ENCODE peak calls at places on chromosomes 16 and 17, in five cellular contexts. Y is PC-9, C is GM23338, R is SK-N-SH, U is PC-3. Z is an unnamed sample. For H3K9me2, the result is how much of the 10 kb centered on the place peaks cover.

GRCh38 chr17:9684955-9685621 is 39.8 kb downstream of the USP43 start:
- DNase-seq in Y (no peak), C (no peak), R (no peak), U (peak), Z (no peak)

GRCh38 chr17:2695961-2696760 is 15.4 kb downstream of the CLUH start:
- DNase-seq in Y (no peak), C (no peak), R (peak), U (no peak), Z (no peak)

GRCh38 chr17:59829217-59830006 is 63.3 kb downstream of the TUBD1 start:
- DNase-seq in Y (peak), C (no peak), R (peak), U (peak), Z (peak)

GRCh38 chr17:76918811-76919210 is 50.6 kb downstream of the MGAT5B start:
- DNase-seq in Y (no peak), C (no peak), R (no peak), U (no peak), Z (no peak)

GRCh38 chr17:5943991-5944390 is 126.2 kb upstream of the WSCD1 start:
- DNase-seq in Y (no peak), C (no peak), R (no peak), U (no peak), Z (peak)

GRCh38 chr17:15237106-15237425 is 28.1 kb downstream of the PMP22 start:
- DNase-seq in Y (no peak), C (no peak), R (no peak), U (no peak), Z (no peak)

GRCh38 chr16:47568355-47568754 is 107.2 kb downstream of the PHKB start:
- DNase-seq in Y (no peak), C (no peak), R (no peak), U (no peak), Z (no peak)

GRCh38 chr17:61574542-61575351 is 16.3 kb downstream of the NACA2 start:
- DNase-seq in Y (peak), C (peak), R (peak), U (peak), Z (peak)

GRCh38 chr16:22675745-22676540 is 138.0 kb upstream of the HS3ST2 start:
- DNase-seq in Y (no peak), C (no peak), R (no peak), U (no peak), Z (no peak)

GRCh38 chr16:3020604-3021448 is 658 bp downstream of the TNFRSF12A start:
- DNase-seq in Y (peak), C (peak), R (peak), U (peak), Z (peak)

GRCh38 chr17:49746791-49747490 is 17.0 kb downstream of the FAM117A start:
- DNase-seq in Y (no peak), C (peak), R (no peak), U (no peak), Z (peak)

GRCh38 chr17:57107498-57108101 is 22.6 kb downstream of the AKAP1 start:
- DNase-seq in Y (peak), C (no peak), R (no peak), U (peak), Z (no peak)

GRCh38 chr16:47045023-47045422 is 71.5 kb upstream of the DNAJA2 start:
- DNase-seq in Y (no peak), C (no peak), R (no peak), U (no peak), Z (no peak)

GRCh38 chr17:9044796-9045470 is 23.6 kb downstream of the NTN1 start:
- DNase-seq in Y (no peak), C (no peak), R (no peak), U (peak), Z (no peak)

GRCh38 chr17:31216053-31216751 is 80.8 kb downstream of the OMG start:
- DNase-seq in Y (peak), C (peak), R (peak), U (peak), Z (peak)

GRCh38 chr17:3594056-3594810 is 15.0 kb downstream of the TRPV1 start:
- DNase-seq in Y (no peak), C (no peak), R (peak), U (peak), Z (no peak)

GRCh38 chr16:63623551-63624039 is 1498.3 kb downstream of the CDH11 start:
- DNase-seq in Y (no peak), C (no peak), R (no peak), U (no peak), Z (no peak)

GRCh38 chr16:31869511-31870201 is 4.0 kb upstream of the ZNF267 start:
- DNase-seq in Y (peak), C (peak), R (no peak), U (peak), Z (peak)

GRCh38 chr17:7835818-7836595 is 2.0 kb downstream of the KDM6B start:
- DNase-seq in Y (no peak), C (peak), R (peak), U (peak), Z (no peak)

GRCh38 chr16:10039220-10040096 is 142.8 kb downstream of the GRIN2A start:
- DNase-seq in Y (no peak), C (peak), R (peak), U (no peak), Z (no peak)

GRCh38 chr16:2006317-2006716 is 3.3 kb downstream of the ZNF598 start:
- DNase-seq in Y (no peak), C (no peak), R (no peak), U (no peak), Z (no peak)

GRCh38 chr17:48100160-48100559 is 1.1 kb downstream of the CBX1 start:
- DNase-seq in Y (peak), C (no peak), R (no peak), U (no peak), Z (no peak)

GRCh38 chr17:70089513-70090148 is 14.6 kb downstream of the KCNJ16 start:
- DNase-seq in Y (peak), C (no peak), R (peak), U (peak), Z (no peak)

GRCh38 chr17:55458977-55459376 is 37.3 kb upstream of the MMD start:
- DNase-seq in Y (peak), C (no peak), R (no peak), U (peak), Z (no peak)

GRCh38 chr16:23015580-23015979 is 133.7 kb downstream of the USP31 start:
- DNase-seq in Y (no peak), C (no peak), R (no peak), U (no peak), Z (no peak)

GRCh38 chr16:24035127-24035842 is 199.5 kb downstream of the PRKCB start:
- DNase-seq in Y (no peak), C (no peak), R (no peak), U (no peak), Z (no peak)

GRCh38 chr16:26129997-26130396 is 438.2 kb downstream of the HS3ST4 start:
- DNase-seq in Y (no peak), C (no peak), R (no peak), U (no peak), Z (no peak)

GRCh38 chr17:72267601-72268000 is 146.8 kb downstream of the SOX9 start:
- DNase-seq in Y (no peak), C (no peak), R (no peak), U (no peak), Z (no peak)
- H2AFZ ChIP-seq in Y (no peak), C (no peak), R (no peak), U (no peak), Z (no peak)

GRCh38 chr16:27685802-27686201 is 135.9 kb downstream of the KATNIP start:
- DNase-seq in Y (no peak), C (no peak), R (no peak), U (no peak), Z (no peak)
- TF ChIP-seq CTCF in Y (no peak), C (no peak), R (no peak), U (no peak), Z (no peak)

GRCh38 chr17:78426293-78426879 is 47.9 kb downstream of the PGS1 start:
- DNase-seq in Y (no peak), C (no peak), R (no peak), U (no peak), Z (no peak)
- H3K9me2 ChIP-seq in Y (under half), C (under half), R (under half), U (under half), Z (under half)

GRCh38 chr16:56874800-56875199 is 9.8 kb downstream of the SLC12A3 start:
- DNase-seq in Y (no peak), C (peak), R (peak), U (no peak), Z (no peak)
- H2AFZ ChIP-seq in Y (no peak), C (no peak), R (peak), U (no peak), Z (no peak)

DNA sequence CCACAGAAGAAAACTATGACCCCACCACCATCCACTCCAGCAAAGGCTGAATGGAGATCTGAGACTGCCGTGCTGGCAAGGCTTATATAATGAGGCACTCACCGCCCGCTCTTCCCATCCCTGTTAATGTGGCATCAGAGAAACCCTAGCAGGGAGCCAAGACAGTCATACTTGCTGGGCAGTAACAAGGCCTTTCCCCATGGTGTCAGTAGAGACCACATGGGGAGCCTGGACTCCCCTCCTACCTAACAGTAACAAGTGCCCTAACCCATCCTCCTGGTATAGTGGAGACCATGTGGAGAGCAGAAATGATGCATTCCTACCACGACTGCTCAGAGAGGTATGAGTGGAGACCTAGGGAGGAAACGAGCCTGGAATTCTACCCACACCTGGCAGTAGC is 235.2 kb downstream of the C16orf78 start:
- DNase-seq in Y (no peak), C (peak), R (peak), U (no peak), Z (peak)
- TF ChIP-seq CTCF in Y (no peak), C (peak), R (peak), U (no peak), Z (peak)

GRCh38 chr17:82692268-82692667 is 6.2 kb downstream of the RAB40B start:
- DNase-seq in Y (no peak), C (no peak), R (no peak), U (no peak), Z (no peak)

GRCh38 chr17:82693168-82693867 is 5.2 kb downstream of the RAB40B start:
- DNase-seq in Y (no peak), C (no peak), R (no peak), U (no peak), Z (no peak)

GRCh38 chr17:82689077-82689476 is 9.4 kb downstream of the RAB40B start:
- DNase-seq in Y (no peak), C (no peak), R (no peak), U (no peak), Z (no peak)

GRCh38 chr17:82690786-82691489 is 7.6 kb downstream of the RAB40B start:
- DNase-seq in Y (no peak), C (no peak), R (no peak), U (no peak), Z (no peak)

GRCh38 chr17:82691714-82692113 is 6.8 kb downstream of the RAB40B start:
- DNase-seq in Y (no peak), C (no peak), R (no peak), U (no peak), Z (no peak)
- H3K9me2 ChIP-seq in Y (under half), C (under half), R (under half), U (under half), Z (under half)

DNA sequence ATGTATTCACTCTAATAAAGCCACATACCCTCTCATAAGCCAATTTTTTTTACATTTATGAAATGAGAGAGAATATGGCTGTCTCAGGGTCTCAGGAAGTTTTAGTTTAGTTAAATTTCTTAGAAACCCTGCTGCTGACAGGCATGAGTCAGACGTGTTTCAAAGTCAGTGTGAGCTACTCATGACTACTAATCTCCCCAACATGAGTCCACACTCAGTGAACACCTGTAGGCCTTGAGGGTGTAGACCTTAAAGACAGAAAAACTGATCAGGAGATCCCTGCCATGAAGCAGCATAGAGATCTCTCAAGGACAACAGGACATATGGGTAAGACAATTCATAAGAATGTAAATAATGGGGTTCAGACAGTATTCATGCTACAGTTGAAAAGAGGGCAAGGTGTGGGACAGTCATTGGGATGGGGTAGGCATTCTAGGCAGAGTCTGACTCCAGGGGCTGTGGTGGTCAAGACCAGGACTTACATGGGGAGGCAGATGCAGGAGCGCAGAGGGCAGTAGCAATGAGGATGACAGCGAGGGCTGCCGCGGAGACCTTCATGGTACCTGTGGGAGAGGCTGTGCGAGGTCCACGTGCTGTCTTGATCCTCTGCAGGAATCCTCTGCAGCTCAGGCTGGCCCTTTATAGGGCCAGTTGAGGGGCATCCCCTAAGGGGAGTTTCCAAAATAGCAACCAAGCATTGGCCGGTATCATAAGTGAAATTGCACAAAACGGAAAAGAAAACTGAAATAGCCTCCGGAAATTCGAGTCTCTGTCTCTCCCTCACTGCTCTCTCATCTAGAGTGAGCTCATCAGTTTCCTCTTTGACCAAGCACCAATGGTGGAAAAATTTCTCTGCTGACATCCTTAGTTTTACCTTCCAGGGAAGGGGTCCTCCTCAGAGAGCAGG is at the start of gene CCL5:
- DNase-seq in Y (no peak), C (no peak), R (no peak), U (peak), Z (peak)
- H2AFZ ChIP-seq in Y (no peak), C (no peak), R (peak), U (no peak), Z (peak)

DNA sequence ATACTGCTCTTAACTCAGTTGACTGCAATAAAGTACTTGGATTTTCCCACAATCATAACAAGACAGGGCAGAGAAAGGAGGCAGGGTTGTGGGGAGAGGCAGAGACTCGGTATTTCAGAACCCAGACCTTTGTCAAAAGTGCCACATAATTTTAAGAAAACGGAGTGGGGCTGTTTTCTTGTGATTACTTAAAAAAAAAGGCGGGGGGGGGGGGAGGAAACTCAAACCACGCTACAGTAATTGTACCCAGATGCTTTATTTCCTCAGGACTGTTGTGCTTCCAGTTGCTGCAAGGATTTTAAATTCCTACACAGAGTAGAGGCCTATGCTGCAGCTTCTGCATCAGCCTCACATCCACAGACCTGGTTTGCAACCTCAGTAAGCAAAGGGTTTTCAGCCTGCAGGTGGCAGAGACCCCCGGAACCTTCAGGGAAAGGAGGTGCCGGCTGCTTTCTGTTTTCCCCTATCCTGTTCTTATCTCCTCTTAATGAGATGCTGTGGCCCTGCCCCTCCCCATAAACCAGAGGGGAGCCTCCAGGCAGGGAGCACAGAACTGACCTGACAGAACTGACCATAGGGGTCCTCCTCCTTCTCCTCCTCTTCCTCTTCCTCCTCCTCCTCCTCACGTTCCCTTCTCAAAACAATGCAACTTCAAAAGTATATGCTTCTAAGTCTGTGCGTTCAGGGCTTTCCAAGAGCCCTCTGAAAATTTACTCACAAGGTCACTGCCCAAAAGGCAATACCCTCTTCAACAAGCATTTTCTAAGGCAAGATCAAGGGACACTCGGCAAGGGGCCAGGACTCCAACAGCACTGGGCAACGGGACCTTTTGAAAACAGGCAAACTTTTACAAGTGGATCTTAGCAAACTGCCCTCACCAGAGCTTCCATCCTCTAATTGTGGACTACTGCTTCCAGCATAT is 7.5 kb downstream of the AXIN2 start:
- DNase-seq in Y (no peak), C (no peak), R (peak), U (no peak), Z (no peak)
- TF ChIP-seq CTCF in Y (no peak), C (no peak), R (no peak), U (no peak), Z (no peak)

DNA sequence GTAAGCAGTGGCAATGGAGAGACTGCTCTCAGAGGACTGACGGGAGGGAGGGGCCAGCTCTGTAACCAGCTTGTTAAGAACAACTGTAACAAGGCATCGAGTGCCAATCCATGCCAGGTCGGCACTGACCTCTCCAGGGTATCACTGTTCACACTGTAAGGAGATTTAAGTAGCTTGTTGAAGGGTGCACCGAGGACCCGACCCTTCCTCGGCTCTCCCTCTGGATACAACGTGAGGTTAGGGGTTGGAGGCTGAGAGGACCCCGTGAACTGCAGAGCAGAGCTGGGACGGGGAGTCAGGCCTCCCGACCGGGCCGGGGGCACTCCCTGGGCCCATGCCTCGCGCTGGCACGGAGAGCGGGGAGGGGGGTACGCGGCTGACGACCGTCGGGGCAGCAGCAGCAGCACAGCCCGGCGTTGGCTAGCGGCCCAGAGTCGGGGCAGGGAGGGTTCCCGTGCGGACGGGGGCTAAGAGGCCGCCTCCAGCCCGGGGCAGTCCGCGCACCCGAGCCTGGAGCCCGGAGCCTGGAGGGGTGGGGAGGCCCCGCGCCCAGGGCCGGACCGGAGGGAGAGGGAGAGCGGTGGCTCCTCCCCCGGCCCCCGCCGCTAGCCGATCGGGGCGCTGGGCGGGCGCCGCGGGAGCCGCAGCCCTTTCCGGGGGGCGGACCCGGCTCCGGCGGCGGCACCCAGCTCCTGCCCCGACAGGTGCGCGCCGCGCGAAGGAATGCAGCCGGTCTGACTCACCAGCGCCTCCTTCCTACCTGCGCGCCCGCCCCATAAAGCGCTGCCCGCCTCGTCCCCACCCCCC is at the start of gene ITGB4:
- DNase-seq in Y (peak), C (peak), R (peak), U (peak), Z (peak)
- H3K9me2 ChIP-seq in Y (under half), C (under half), R (under half), U (under half), Z (under half)

GRCh38 chr16:89003831-89004208 is 26.8 kb upstream of the CBFA2T3 start:
- DNase-seq in Y (no peak), C (no peak), R (peak), U (no peak), Z (no peak)
- H2AFZ ChIP-seq in Y (no peak), C (peak), R (no peak), U (no peak), Z (no peak)